ENCODE peak calls at places on chromosomes 13 and 19, in five cellular contexts. I is PC-3, P is GM23248, W is HCT116, N is MM.1S. Z is an unnamed sample. For H3K9me2 and H3K36me3, the result is how much of the 10 kb centered on the place peaks cover.

GRCh38 chr13:106381083-106381482 is 154.4 kb downstream of the EFNB2 start:
- DNase-seq in I (no peak), P (no peak), N (no peak), W (no peak), Z (no peak)

GRCh38 chr19:48560095-48560530 is 8.1 kb downstream of the SULT2B1 start:
- DNase-seq in I (no peak), P (no peak), N (no peak), W (no peak), Z (peak)

GRCh38 chr13:31367410-31367809 is 167.6 kb downstream of the B3GLCT start:
- DNase-seq in P (no peak), N (no peak), I (no peak), W (no peak), Z (no peak)

GRCh38 chr13:112256716-112257497 is 119.2 kb upstream of the SPACA7 start:
- DNase-seq in N (no peak), W (no peak), P (no peak), I (no peak), Z (no peak)

GRCh38 chr13:46749951-46750350 is 47.0 kb downstream of the ESD start:
- DNase-seq in P (peak), I (no peak), N (no peak), W (no peak), Z (no peak)

GRCh38 chr19:13093407-13094284 is 9.0 kb downstream of the LYL1 start:
- DNase-seq in P (peak), I (peak), W (peak), N (peak), Z (peak)

GRCh38 chr19:51142119-51142518 is at the start of gene SIGLEC7:
- DNase-seq in W (no peak), P (no peak), N (no peak), I (no peak), Z (no peak)

GRCh38 chr13:46158983-46159382 is 23.0 kb downstream of the LCP1 start:
- DNase-seq in P (no peak), I (no peak), N (no peak), W (no peak), Z (no peak)

GRCh38 chr19:35843676-35844481 is 8.4 kb downstream of the NPHS1 start:
- DNase-seq in N (no peak), W (peak), I (no peak), P (peak), Z (no peak)

GRCh38 chr19:49282184-49282583 is 42.8 kb downstream of the SLC6A16 start:
- DNase-seq in W (no peak), P (no peak), N (no peak), I (no peak), Z (no peak)

GRCh38 chr13:82088781-82089180 is 1747.9 kb upstream of the SPRY2 start:
- DNase-seq in N (no peak), P (no peak), W (no peak), I (no peak), Z (no peak)

DNA sequence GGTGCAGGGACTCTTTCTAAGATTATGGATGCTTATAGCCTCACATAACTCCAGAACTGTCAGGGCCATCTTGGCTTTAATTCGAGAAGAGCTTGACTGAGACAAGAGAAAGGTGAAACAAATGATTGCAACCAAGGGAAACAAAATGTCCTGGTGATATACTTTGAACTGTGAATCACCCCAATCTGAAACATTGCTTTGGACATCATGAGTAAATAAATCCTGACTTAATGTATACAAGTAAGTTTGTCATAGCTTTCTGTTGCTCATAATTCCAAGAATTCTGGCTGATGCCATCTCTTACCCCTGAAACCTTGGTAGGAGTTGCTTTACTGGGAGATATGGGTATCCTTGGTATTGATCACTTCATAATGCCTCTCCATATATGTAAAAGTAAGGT is 5.8 kb upstream of the VWA8 start:
- DNase-seq in I (no peak), W (no peak), P (no peak), N (no peak), Z (no peak)
- H3K9me2 ChIP-seq in I (under half), W (under half), P (under half), N (under half), Z (under half)

GRCh38 chr19:34317311-34317927 is 47.6 kb upstream of the GPI start:
- DNase-seq in I (no peak), P (peak), W (no peak), N (no peak), Z (no peak)

GRCh38 chr19:34314437-34315313 is 50.3 kb upstream of the GPI start:
- DNase-seq in N (no peak), I (no peak), W (no peak), P (no peak), Z (peak)

GRCh38 chr19:34316247-34316646 is 48.7 kb upstream of the GPI start:
- DNase-seq in N (no peak), W (no peak), I (no peak), P (no peak), Z (no peak)

GRCh38 chr19:34319230-34319585 is 45.8 kb upstream of the GPI start:
- DNase-seq in I (peak), W (no peak), N (no peak), P (no peak), Z (no peak)

DNA sequence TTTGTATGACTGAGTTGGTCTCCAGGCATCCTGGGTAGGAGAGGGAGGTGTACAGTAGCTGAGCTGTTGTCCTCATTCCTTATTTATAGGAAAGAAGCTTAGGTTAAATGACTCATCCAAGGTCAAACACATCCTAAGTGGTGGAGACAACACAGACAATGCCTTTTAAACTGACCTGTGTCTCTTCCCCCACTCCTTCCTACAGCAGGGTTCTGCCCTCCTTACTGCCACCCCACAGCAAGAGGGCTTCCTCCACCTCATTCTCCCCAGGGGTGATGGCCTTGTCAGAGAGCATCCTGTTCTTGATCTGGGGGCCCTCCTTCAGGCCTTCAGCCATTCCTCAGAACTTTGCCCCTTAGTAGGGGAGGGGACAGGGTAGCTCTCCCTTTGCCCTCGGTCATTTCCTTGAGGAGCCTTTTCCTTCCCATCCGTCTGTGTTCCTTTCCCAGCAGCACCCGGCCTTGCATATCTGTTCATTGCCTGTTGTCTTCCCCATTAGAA is 48.2 kb upstream of the GPI start:
- DNase-seq in I (peak), P (peak), W (peak), N (no peak), Z (peak)
- H3K4me2 ChIP-seq in I (no peak), P (peak), W (peak), N (no peak), Z (peak)

GRCh38 chr19:45009625-45010255 is 8.5 kb downstream of the RELB start:
- DNase-seq in I (no peak), P (no peak), N (no peak), W (no peak), Z (no peak)
- H3K36me3 ChIP-seq in I (under half), P (under half), N (under half), W (under half), Z (under half)

GRCh38 chr19:31408460-31409124 is 59.4 kb upstream of the TSHZ3 start:
- DNase-seq in P (peak), N (no peak), W (no peak), I (peak), Z (no peak)
- H3K9me2 ChIP-seq in P (under half), N (under half), W (under half), I (under half), Z (under half)

GRCh38 chr19:3984908-3985642 is at the start of gene EEF2:
- DNase-seq in P (peak), W (peak), N (peak), I (peak), Z (peak)

GRCh38 chr19:3985643-3986259 is 488 bp upstream of the EEF2 start:
- DNase-seq in N (no peak), W (no peak), I (no peak), P (peak), Z (no peak)

GRCh38 chr19:3984584-3984907 is 717 bp downstream of the EEF2 start:
- DNase-seq in W (no peak), P (no peak), N (peak), I (no peak), Z (no peak)

GRCh38 chr19:3987619-3988371 is 2.5 kb upstream of the EEF2 start:
- DNase-seq in I (peak), W (peak), N (peak), P (peak), Z (peak)

GRCh38 chr19:3986260-3987041 is 1.2 kb upstream of the EEF2 start:
- DNase-seq in W (peak), I (peak), N (peak), P (peak), Z (peak)
- H3K4me2 ChIP-seq in W (peak), I (peak), N (peak), P (peak), Z (peak)

DNA sequence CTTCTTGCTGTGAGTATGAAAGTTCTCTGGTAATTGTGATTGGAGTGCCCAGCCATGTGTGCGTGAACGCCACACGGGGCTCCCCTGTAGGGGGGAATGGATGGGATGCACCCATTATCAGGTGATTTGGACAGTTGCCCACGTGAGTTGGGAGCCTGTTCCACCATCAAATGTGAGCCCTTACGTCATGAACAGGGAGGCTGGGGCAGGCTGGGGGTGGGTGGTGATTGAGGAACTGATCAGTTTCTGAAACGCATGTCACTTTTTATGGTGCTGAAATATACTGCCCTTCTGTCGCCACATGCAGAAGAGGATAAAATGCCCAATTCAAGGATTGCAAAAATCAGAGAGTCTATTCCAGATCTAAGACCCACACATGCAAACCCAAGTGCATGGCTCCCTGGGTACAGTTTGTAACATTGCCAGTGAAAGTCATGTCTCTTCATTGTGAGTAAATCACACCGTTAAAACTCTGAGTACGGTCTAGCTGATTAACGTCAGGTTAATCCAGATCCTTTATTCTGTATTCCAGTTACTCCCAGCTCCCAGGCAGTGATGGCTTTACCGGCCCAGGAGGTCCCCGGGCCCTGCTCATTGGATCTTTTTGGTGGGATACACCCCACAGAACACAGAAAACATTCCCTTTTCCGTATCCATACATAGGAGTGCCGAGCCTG is 90.2 kb downstream of the RAB20 start:
- DNase-seq in W (no peak), I (no peak), P (no peak), N (no peak), Z (peak)
- H3K36me3 ChIP-seq in W (under half), I (under half), P (under half), N (under half), Z (under half)

GRCh38 chr13:29956771-29957170 is 106.4 kb upstream of the UBL3 start:
- DNase-seq in I (no peak), W (no peak), N (no peak), P (no peak), Z (no peak)

GRCh38 chr13:29953542-29953941 is 103.1 kb upstream of the UBL3 start:
- DNase-seq in N (no peak), I (no peak), P (peak), W (no peak), Z (no peak)

GRCh38 chr13:29955137-29955650 is 104.8 kb upstream of the UBL3 start:
- DNase-seq in P (no peak), I (no peak), W (no peak), N (no peak), Z (no peak)

GRCh38 chr13:29952245-29952644 is 101.8 kb upstream of the UBL3 start:
- DNase-seq in N (no peak), W (no peak), I (no peak), P (no peak), Z (no peak)

GRCh38 chr13:29954082-29955043 is 103.9 kb upstream of the UBL3 start:
- DNase-seq in W (no peak), N (no peak), P (no peak), I (no peak), Z (no peak)
- H3K9me2 ChIP-seq in W (under half), N (under half), P (under half), I (under half), Z (under half)

GRCh38 chr19:42111811-42112210 is 20.4 kb downstream of the POU2F2 start:
- DNase-seq in W (no peak), I (no peak), N (no peak), P (peak), Z (no peak)

GRCh38 chr19:42111384-42111783 is 20.9 kb downstream of the POU2F2 start:
- DNase-seq in N (no peak), I (no peak), W (no peak), P (peak), Z (no peak)

GRCh38 chr19:42108527-42109389 is 23.5 kb downstream of the POU2F2 start:
- DNase-seq in P (peak), W (peak), N (peak), I (peak), Z (peak)

GRCh38 chr19:42109896-42110295 is 22.4 kb downstream of the POU2F2 start:
- DNase-seq in W (no peak), P (no peak), N (no peak), I (no peak), Z (no peak)

GRCh38 chr19:42110658-42111057 is 21.6 kb downstream of the POU2F2 start:
- DNase-seq in I (no peak), N (no peak), P (no peak), W (no peak), Z (no peak)
- H3K4me2 ChIP-seq in I (no peak), N (no peak), P (no peak), W (no peak), Z (no peak)

DNA sequence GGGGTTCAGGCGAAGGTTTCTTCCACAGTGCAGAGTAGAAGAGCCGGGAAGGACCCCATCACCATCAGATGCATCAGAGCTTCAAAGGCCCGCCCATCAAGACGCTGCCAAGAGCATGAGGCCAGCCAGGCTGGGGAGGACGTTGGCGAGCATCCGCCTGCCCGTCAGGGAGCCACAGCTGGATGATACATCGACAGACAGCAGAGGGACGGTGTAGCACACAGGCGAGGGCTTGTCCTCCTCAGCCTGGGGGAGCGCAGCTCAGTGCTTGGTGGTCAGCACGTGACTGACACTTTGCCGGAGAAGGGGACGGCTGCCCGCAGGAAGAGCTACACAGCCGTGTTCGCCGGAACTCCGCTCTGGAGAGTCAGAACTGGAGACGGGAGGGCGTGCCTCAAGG is 34.1 kb downstream of the CSNK1G2 start:
- DNase-seq in P (peak), W (no peak), I (no peak), N (no peak), Z (no peak)
- H3K36me3 ChIP-seq in P (under half), W (under half), I (under half), N (under half), Z (under half)

GRCh38 chr13:40568246-40568645 is 98.2 kb downstream of the FOXO1 start:
- DNase-seq in I (no peak), P (no peak), W (no peak), N (no peak), Z (no peak)

GRCh38 chr13:40571338-40571737 is 95.1 kb downstream of the FOXO1 start:
- DNase-seq in N (no peak), I (no peak), W (no peak), P (no peak), Z (no peak)

GRCh38 chr13:40566811-40567210 is 99.6 kb downstream of the FOXO1 start:
- DNase-seq in N (no peak), I (no peak), W (no peak), P (no peak), Z (no peak)

GRCh38 chr13:40570930-40571329 is 95.5 kb downstream of the FOXO1 start:
- DNase-seq in P (no peak), W (no peak), I (no peak), N (no peak), Z (no peak)

GRCh38 chr13:40568672-40569350 is 97.6 kb downstream of the FOXO1 start:
- DNase-seq in I (no peak), W (no peak), N (no peak), P (peak), Z (no peak)
- H3K9me2 ChIP-seq in I (under half), W (under half), N (under half), P (under half), Z (under half)

Z was measured in Karpas-422.